ENCODE peak calls at places on chromosome 5, in eight cellular contexts. Q is hepatic stellate cell; M is CD8-positive, alpha-beta memory T cell; K is AG20443; E is HTR-8/SVneo; V is midbrain; X is adrenal gland; U is NCI-H345. W is an unnamed sample.

GRCh38 chr5:143168877-143169810 is 234.3 kb downstream of the NR3C1 start:
- DNase-seq in Q (no peak), M (no peak), K (no peak), E (no peak), V (no peak), X (no peak), U (no peak), W (no peak)

GRCh38 chr5:151029856-151030336 is 9.5 kb downstream of the GPX3 start:
- DNase-seq in Q (no peak), M (no peak), K (no peak), E (no peak), V (no peak), X (no peak), U (no peak), W (no peak)

GRCh38 chr5:122849746-122850145 is 4.3 kb downstream of the SNX24 start:
- DNase-seq in Q (no peak), M (no peak), K (no peak), E (no peak), V (no peak), X (no peak), U (no peak), W (no peak)

GRCh38 chr5:124740991-124741583 is 5.4 kb downstream of the ZNF608 start:
- DNase-seq in Q (no peak), M (no peak), K (peak), E (no peak), V (no peak), X (no peak), U (no peak), W (peak)

GRCh38 chr5:64229163-64229774 is 63.6 kb downstream of the RNF180 start:
- DNase-seq in Q (peak), M (no peak), K (peak), E (peak), V (peak), X (no peak), U (peak), W (no peak)

GRCh38 chr5:143143973-143144372 is 259.5 kb downstream of the NR3C1 start:
- DNase-seq in Q (peak), M (no peak), K (peak), E (no peak), V (no peak), X (no peak), U (no peak), W (no peak)

GRCh38 chr5:4479381-4479780 is 660.7 kb upstream of the ADAMTS16 start:
- DNase-seq in Q (no peak), M (no peak), K (no peak), E (no peak), V (no peak), X (no peak), U (no peak), W (no peak)

GRCh38 chr5:171891595-171891994 is 106.0 kb downstream of the SMIM23 start:
- DNase-seq in Q (no peak), M (no peak), K (no peak), E (no peak), V (no peak), X (no peak), U (no peak), W (no peak)

GRCh38 chr5:151676719-151677118 is 10.0 kb downstream of the SPARC start:
- DNase-seq in Q (no peak), M (no peak), K (no peak), E (no peak), V (no peak), X (no peak), U (no peak), W (no peak)

GRCh38 chr5:160477266-160477970 is 55.8 kb downstream of the PTTG1 start:
- DNase-seq in Q (no peak), M (no peak), K (no peak), E (no peak), V (no peak), X (no peak), U (no peak), W (no peak)